ENCODE peak calls at places on chromosome 22, in five cellular contexts. J, H, O, C and X are unnamed samples.

GRCh38 chr22:36055376-36056310 is 27.0 kb upstream of the RBFOX2 start:
- DNase-seq in J (no peak), H (no peak), O (no peak), C (no peak), X (no peak)

GRCh38 chr22:45329536-45329936 is 19.8 kb downstream of the FAM118A start:
- DNase-seq in J (no peak), H (no peak), O (no peak), C (peak; percentile 60), X (no peak)

GRCh38 chr22:25208743-25209505 is 9.3 kb downstream of the CRYBB3 start:
- DNase-seq in J (no peak), H (no peak), O (no peak), C (no peak), X (no peak)

GRCh38 chr22:23144432-23144831 is 845 bp upstream of the RAB36 start:
- DNase-seq in J (no peak), H (no peak), O (no peak), C (no peak), X (no peak)

GRCh38 chr22:23047265-23047664 is 23.1 kb upstream of the GNAZ start:
- DNase-seq in J (no peak), H (no peak), O (no peak), C (no peak), X (no peak)

GRCh38 chr22:44616882-44617655 is 84.9 kb upstream of the PRR5 start:
- DNase-seq in J (no peak), H (no peak), O (no peak), C (no peak), X (no peak)

GRCh38 chr22:43152001-43152354 is 619 bp downstream of the TSPO start:
- DNase-seq in J (no peak), H (no peak), O (peak; percentile 66), C (no peak), X (no peak)

GRCh38 chr22:22818861-22819855 is 68.5 kb upstream of the IGLL5 start:
- DNase-seq in J (no peak), H (peak; percentile 43), O (no peak), C (no peak), X (peak; percentile 64)

GRCh38 chr22:40635008-40635939 is 1.2 kb downstream of the MRTFA start:
- DNase-seq in J (no peak), H (no peak), O (no peak), C (no peak), X (no peak)

GRCh38 chr22:29093501-29093921 is 20.7 kb downstream of the KREMEN1 start:
- DNase-seq in J (no peak), H (no peak), O (no peak), C (no peak), X (no peak)

GRCh38 chr22:48089601-48090331 is 1327.3 kb downstream of the TBC1D22A start:
- DNase-seq in J (no peak), H (no peak), O (no peak), C (peak; percentile 78), X (no peak)

GRCh38 chr22:29072979-29073617 is at the start of gene KREMEN1:
- DNase-seq in J (no peak), H (no peak), O (peak; percentile 78), C (no peak), X (no peak)

GRCh38 chr22:28594784-28595324 is 84.8 kb downstream of the TTC28 start:
- DNase-seq in J (no peak), H (peak; percentile 16), O (no peak), C (no peak), X (no peak)

GRCh38 chr22:27801197-27801615 is 350 bp downstream of the MN1 start:
- DNase-seq in J (no peak), H (no peak), O (peak; percentile 81), C (no peak), X (no peak)

GRCh38 chr22:42879371-42880021 is 22.4 kb upstream of the ARFGAP3 start:
- DNase-seq in J (no peak), H (no peak), O (no peak), C (no peak), X (no peak)

GRCh38 chr22:35620624-35621245 is 3.6 kb upstream of the MB start:
- DNase-seq in J (no peak), H (no peak), O (no peak), C (no peak), X (no peak)

GRCh38 chr22:41650821-41651220 is 29.7 kb downstream of the XRCC6 start:
- DNase-seq in J (no peak), H (no peak), O (no peak), C (no peak), X (no peak)

GRCh38 chr22:35631597-35631996 is 14.5 kb upstream of the MB start:
- DNase-seq in J (peak; percentile 62), H (no peak), O (peak; percentile 85), C (peak; percentile 54), X (no peak)

GRCh38 chr22:21865041-21865440 is 2.4 kb downstream of the MAPK1 start:
- DNase-seq in J (peak; percentile 54), H (no peak), O (no peak), C (no peak), X (no peak)

GRCh38 chr22:30304495-30305244 is 15.4 kb upstream of the CASTOR1 start:
- DNase-seq in J (peak; percentile 71), H (no peak), O (no peak), C (no peak), X (no peak)

GRCh38 chr22:30306629-30307016 is 17.3 kb upstream of the CASTOR1 start:
- DNase-seq in J (no peak), H (no peak), O (no peak), C (no peak), X (no peak)

GRCh38 chr22:30307026-30307574 is 17.8 kb upstream of the CASTOR1 start:
- DNase-seq in J (no peak), H (no peak), O (no peak), C (no peak), X (no peak)

GRCh38 chr22:30305906-30306628 is 16.8 kb upstream of the CASTOR1 start:
- DNase-seq in J (no peak), H (no peak), O (no peak), C (no peak), X (no peak)

GRCh38 chr22:30305519-30305905 is 16.2 kb upstream of the CASTOR1 start:
- DNase-seq in J (peak; percentile 76), H (no peak), O (no peak), C (no peak), X (peak; percentile 59)
- TF ChIP-seq POLR2AphosphoS5 in J (peak; percentile 39), H (no peak), O (no peak), C (no peak), X (peak; percentile 73)

GRCh38 chr22:46547179-46547882 is 9.9 kb upstream of the CELSR1 start:
- DNase-seq in J (peak; percentile 61), H (no peak), O (no peak), C (no peak), X (no peak)

GRCh38 chr22:46547883-46548244 is 10.4 kb upstream of the CELSR1 start:
- DNase-seq in J (peak; percentile 83), H (no peak), O (no peak), C (no peak), X (no peak)

GRCh38 chr22:46545041-46545796 is 7.8 kb upstream of the CELSR1 start:
- DNase-seq in J (no peak), H (no peak), O (no peak), C (no peak), X (no peak)

GRCh38 chr22:46549565-46549840 is 12.1 kb upstream of the CELSR1 start:
- DNase-seq in J (no peak), H (no peak), O (no peak), C (no peak), X (no peak)

DNA sequence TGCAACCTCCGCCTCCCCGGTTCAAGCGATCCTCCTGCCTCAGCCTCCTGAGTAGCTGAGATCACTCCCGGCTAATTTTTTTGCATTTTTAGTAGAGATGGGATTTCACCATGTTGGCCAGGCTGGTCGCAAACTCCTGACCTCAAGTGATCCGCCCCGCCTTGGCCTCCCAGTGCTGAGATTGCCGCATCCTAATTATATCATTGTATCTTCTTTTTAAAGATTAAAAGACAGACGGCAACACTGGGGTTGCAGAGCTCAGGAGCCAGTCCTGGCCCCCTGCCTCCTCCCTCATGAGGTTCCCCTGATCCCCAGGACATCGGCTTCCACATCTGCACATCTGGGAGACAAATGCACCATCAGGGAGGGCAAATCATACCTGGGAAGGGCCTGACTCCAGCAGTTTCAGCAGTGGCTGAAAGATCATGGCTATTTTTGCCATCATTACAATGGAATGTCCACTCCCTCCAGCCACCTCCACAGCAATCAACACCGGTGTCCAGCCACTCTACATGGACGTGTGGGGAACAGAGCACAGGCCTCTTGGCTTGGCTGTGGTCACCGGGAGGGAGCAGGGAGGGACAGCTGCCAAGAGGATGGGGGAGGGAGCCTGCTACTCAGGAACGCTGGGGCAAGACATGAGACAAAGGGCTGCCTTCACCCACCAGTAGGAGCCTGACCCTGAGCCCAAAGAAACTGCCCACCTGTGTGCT is 9.2 kb upstream of the CELSR1 start:
- DNase-seq in J (peak; percentile 84), H (no peak), O (no peak), C (no peak), X (no peak)
- TF ChIP-seq POLR2AphosphoS5 in J (peak; percentile 38), H (no peak), O (no peak), C (no peak), X (no peak)

GRCh38 chr22:39098576-39098975 is 1.5 kb downstream of the APOBEC3H start:
- DNase-seq in J (no peak), H (no peak), O (no peak), C (no peak), X (no peak)

GRCh38 chr22:39095971-39096370 is 1.1 kb upstream of the APOBEC3H start:
- DNase-seq in J (no peak), H (no peak), O (no peak), C (no peak), X (no peak)

GRCh38 chr22:39094717-39095389 is 2.2 kb upstream of the APOBEC3H start:
- DNase-seq in J (no peak), H (no peak), O (no peak), C (no peak), X (no peak)

GRCh38 chr22:39097098-39098020 is at the start of gene APOBEC3H:
- DNase-seq in J (peak; percentile 44), H (no peak), O (no peak), C (no peak), X (no peak)

DNA sequence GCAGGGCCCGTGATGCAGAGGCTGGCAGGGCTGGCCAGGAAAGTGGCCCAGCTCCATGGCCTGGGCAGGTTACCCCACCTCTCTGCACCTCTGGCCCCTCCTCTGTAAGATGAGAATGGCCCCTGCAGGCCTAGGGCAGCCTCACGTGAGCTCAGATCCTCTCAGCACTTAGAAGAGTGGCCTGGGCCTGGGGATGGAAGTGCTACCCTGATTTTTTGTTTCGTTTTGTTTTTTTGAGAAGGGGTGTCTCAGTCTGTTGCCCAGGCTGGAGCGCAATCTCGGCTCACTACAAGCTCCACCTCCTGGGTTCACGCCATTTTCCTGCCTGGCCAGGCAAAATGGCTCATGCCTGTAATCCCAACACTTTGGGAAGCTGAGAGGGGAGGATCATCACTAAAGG is 982 bp downstream of the APOBEC3H start:
- DNase-seq in J (no peak), H (no peak), O (no peak), C (no peak), X (no peak)
- TF ChIP-seq POLR2AphosphoS5 in J (no peak), H (no peak), O (no peak), C (no peak), X (no peak)

GRCh38 chr22:17772249-17772962 is 1.9 kb downstream of the BID start:
- DNase-seq in J (no peak), H (no peak), O (no peak), C (no peak), X (no peak)

GRCh38 chr22:17774928-17775675 is 833 bp upstream of the BID start:
- DNase-seq in J (no peak), H (no peak), O (no peak), C (no peak), X (no peak)

GRCh38 chr22:17772963-17773605 is 1.2 kb downstream of the BID start:
- DNase-seq in J (peak; percentile 47), H (no peak), O (no peak), C (no peak), X (no peak)

GRCh38 chr22:17774206-17774927 is at the start of gene BID:
- DNase-seq in J (peak; percentile 69), H (no peak), O (no peak), C (no peak), X (peak; percentile 58)

GRCh38 chr22:17773606-17774205 is 563 bp downstream of the BID start:
- DNase-seq in J (no peak), H (no peak), O (peak; percentile 81), C (no peak), X (peak; percentile 68)
- TF ChIP-seq POLR2AphosphoS5 in J (no peak), H (no peak), O (peak; percentile 57), C (no peak), X (no peak)